ENCODE peak calls at places on chromosomes 12 and 14, in nine cellular contexts. L, U, P, O, J, G, B, N and K are unnamed samples.

GRCh38 chr12:63353559-63353958 is 202.6 kb upstream of the AVPR1A start:
- DNase-seq in L (no peak), B (no peak), G (no peak), U (no peak), J (no peak), P (peak), O (no peak), N (peak), K (no peak)

GRCh38 chr12:52832960-52833905 is 878 bp downstream of the KRT79 start:
- DNase-seq in G (no peak), B (no peak), L (no peak), U (peak), P (peak), J (no peak), O (no peak), N (no peak), K (no peak)

GRCh38 chr14:94158239-94158888 is 15.8 kb upstream of the PPP4R4 start:
- DNase-seq in G (no peak), U (no peak), J (no peak), N (no peak), B (no peak), P (peak), L (no peak), O (no peak), K (no peak)

GRCh38 chr12:46088040-46088439 is 97.7 kb upstream of the SCAF11 start:
- DNase-seq in U (no peak), J (no peak), N (no peak), P (peak), B (no peak), L (no peak), O (no peak), G (no peak), K (no peak)

GRCh38 chr14:68794856-68795601 is 2.2 kb upstream of the ZFP36L1 start:
- DNase-seq in P (peak), O (peak), J (no peak), L (no peak), G (peak), U (no peak), N (peak), B (no peak), K (peak)

GRCh38 chr12:24778486-24779304 is 170.2 kb downstream of the BCAT1 start:
- DNase-seq in O (no peak), U (no peak), B (no peak), P (peak), J (no peak), N (peak), L (no peak), G (no peak), K (peak)

GRCh38 chr12:54479421-54479820 is 6.0 kb upstream of the GTSF1 start:
- DNase-seq in P (no peak), N (peak), O (no peak), L (no peak), U (no peak), J (no peak), G (no peak), B (no peak), K (no peak)

GRCh38 chr14:30921305-30921704 is 46.9 kb downstream of the COCH start:
- DNase-seq in L (no peak), B (no peak), O (no peak), J (no peak), N (no peak), P (no peak), U (no peak), G (no peak), K (no peak)

GRCh38 chr12:112536367-112536730 is 117.6 kb downstream of the PTPN11 start:
- DNase-seq in J (no peak), L (no peak), U (no peak), G (no peak), P (no peak), N (no peak), O (no peak), B (no peak), K (no peak)

GRCh38 chr14:99133563-99134332 is 138.2 kb downstream of the BCL11B start:
- DNase-seq in N (no peak), J (no peak), O (no peak), G (peak), U (no peak), P (no peak), B (no peak), L (no peak), K (no peak)

GRCh38 chr12:94089891-94090290 is 58.5 kb upstream of the PLXNC1 start:
- DNase-seq in J (no peak), O (no peak), G (no peak), N (no peak), U (no peak), P (no peak), L (no peak), B (no peak), K (no peak)

GRCh38 chr14:20692111-20692751 is 3.7 kb downstream of the ANG start:
- DNase-seq in B (no peak), P (no peak), N (no peak), J (no peak), U (no peak), O (no peak), L (no peak), G (no peak), K (no peak)

GRCh38 chr12:88291498-88292131 is 149.5 kb downstream of the TMTC3 start:
- DNase-seq in P (no peak), U (no peak), B (no peak), J (no peak), N (peak), G (no peak), L (no peak), O (no peak), K (no peak)

GRCh38 chr12:95653761-95654546 is 102.7 kb upstream of the USP44 start:
- DNase-seq in P (peak), L (no peak), B (no peak), J (no peak), G (no peak), N (peak), U (no peak), O (no peak), K (peak)

GRCh38 chr12:49671051-49671765 is 36.0 kb downstream of the FMNL3 start:
- DNase-seq in J (peak), N (no peak), L (no peak), B (peak), O (no peak), P (no peak), U (no peak), G (peak), K (no peak)

GRCh38 chr14:106436310-106436905 is 910.0 kb downstream of the TMEM121 start:
- DNase-seq in U (no peak), O (no peak), N (no peak), J (no peak), L (peak), G (peak), P (no peak), B (peak), K (no peak)

GRCh38 chr14:72433511-72433910 is 460.4 kb downstream of the DPF3 start:
- DNase-seq in N (peak), O (no peak), U (no peak), P (peak), G (no peak), L (no peak), J (no peak), B (no peak), K (no peak)